ENCODE peak calls at places on chromosomes 1 and 21, in four cellular contexts. One of them, this sample, is unnamed.

GRCh38 chr1:145695781-145696629 is 11.2 kb downstream of the PDZK1 start:
- DNase-seq in neural progenitor cell: no peak
- DNase-seq in PC-3: no peak
- DNase-seq in GM23248: no peak
- DNase-seq in this sample: no peak

GRCh38 chr1:113101588-113101987 is 28.6 kb downstream of the LRIG2 start:
- DNase-seq in PC-3: peak; percentile 41
- DNase-seq in neural progenitor cell: no peak
- DNase-seq in GM23248: peak; percentile 69
- DNase-seq in this sample: no peak

GRCh38 chr1:218664385-218665170 is 319.4 kb downstream of the TGFB2 start:
- DNase-seq in PC-3: peak; percentile 94
- DNase-seq in neural progenitor cell: no peak
- DNase-seq in GM23248: peak; percentile 47
- DNase-seq in this sample: no peak

GRCh38 chr1:213582976-213583567 is 404.7 kb upstream of the PROX1 start:
- DNase-seq in PC-3: no peak
- DNase-seq in GM23248: no peak
- DNase-seq in neural progenitor cell: no peak
- DNase-seq in this sample: no peak

GRCh38 chr1:223631367-223631977 is 34.0 kb downstream of the CAPN8 start:
- DNase-seq in PC-3: peak; percentile 79
- DNase-seq in neural progenitor cell: no peak
- DNase-seq in GM23248: peak; percentile 13
- DNase-seq in this sample: no peak

GRCh38 chr1:226309398-226310122 is 596 bp upstream of the LIN9 start:
- DNase-seq in GM23248: peak; percentile 60
- DNase-seq in neural progenitor cell: peak; percentile 57
- DNase-seq in PC-3: peak; percentile 45
- DNase-seq in this sample: peak; percentile 40

GRCh38 chr1:156602557-156602993 is 1.3 kb upstream of the GPATCH4 start:
- DNase-seq in PC-3: peak; percentile 33
- DNase-seq in GM23248: peak; percentile 60
- DNase-seq in neural progenitor cell: peak; percentile 43
- DNase-seq in this sample: peak; percentile 77

GRCh38 chr1:9410737-9411297 is 118.1 kb downstream of the SPSB1 start:
- DNase-seq in GM23248: peak; percentile 38
- DNase-seq in neural progenitor cell: peak; percentile 29
- DNase-seq in PC-3: no peak
- DNase-seq in this sample: peak; percentile 25

GRCh38 chr1:44170281-44170823 is 28.9 kb upstream of the KLF18 start:
- DNase-seq in GM23248: peak; percentile 66
- DNase-seq in neural progenitor cell: no peak
- DNase-seq in PC-3: peak; percentile 14
- DNase-seq in this sample: peak; percentile 35

GRCh38 chr1:199954701-199955100 is 72.8 kb upstream of the NR5A2 start:
- DNase-seq in PC-3: peak; percentile 67
- DNase-seq in GM23248: peak; percentile 14
- DNase-seq in neural progenitor cell: peak; percentile 70
- DNase-seq in this sample: peak; percentile 85

GRCh38 chr1:11712285-11712684 is 20.8 kb downstream of the DRAXIN start:
- DNase-seq in GM23248: no peak
- DNase-seq in neural progenitor cell: no peak
- DNase-seq in PC-3: no peak
- DNase-seq in this sample: no peak

GRCh38 chr21:43590220-43590619 is 69.1 kb downstream of the HSF2BP start:
- DNase-seq in neural progenitor cell: no peak
- DNase-seq in GM23248: peak; percentile 57
- DNase-seq in PC-3: no peak
- DNase-seq in this sample: no peak

GRCh38 chr1:77605246-77606026 is 77.0 kb downstream of the ZZZ3 start:
- DNase-seq in PC-3: no peak
- DNase-seq in neural progenitor cell: no peak
- DNase-seq in GM23248: peak; percentile 31
- DNase-seq in this sample: no peak

GRCh38 chr1:14705824-14706223 is 107.3 kb downstream of the KAZN start:
- DNase-seq in GM23248: no peak
- DNase-seq in PC-3: no peak
- DNase-seq in neural progenitor cell: no peak
- DNase-seq in this sample: peak; percentile 24

GRCh38 chr1:162284206-162284955 is 92.3 kb downstream of the SPATA46 start:
- DNase-seq in PC-3: no peak
- DNase-seq in neural progenitor cell: no peak
- DNase-seq in GM23248: no peak
- DNase-seq in this sample: no peak

GRCh38 chr1:56508523-56508983 is 70.8 kb downstream of the PLPP3 start:
- DNase-seq in GM23248: peak; percentile 16
- DNase-seq in PC-3: peak; percentile 38
- DNase-seq in neural progenitor cell: no peak
- DNase-seq in this sample: no peak

GRCh38 chr1:183022202-183023145 is 746 bp upstream of the LAMC1 start:
- DNase-seq in PC-3: peak; percentile 93
- DNase-seq in GM23248: peak; percentile 97
- DNase-seq in neural progenitor cell: peak; percentile 92
- DNase-seq in this sample: peak; percentile 58

GRCh38 chr1:14871569-14871968 is 273.1 kb downstream of the KAZN start:
- DNase-seq in PC-3: peak; percentile 8
- DNase-seq in GM23248: no peak
- DNase-seq in neural progenitor cell: no peak
- DNase-seq in this sample: no peak

GRCh38 chr1:15764269-15764764 is 5.7 kb downstream of the FBLIM1 start:
- DNase-seq in neural progenitor cell: no peak
- DNase-seq in PC-3: no peak
- DNase-seq in GM23248: no peak
- DNase-seq in this sample: no peak

GRCh38 chr21:37000381-37000780 is 6.1 kb upstream of the RIPPLY3 start:
- DNase-seq in PC-3: peak; percentile 49
- DNase-seq in GM23248: no peak
- DNase-seq in neural progenitor cell: no peak
- DNase-seq in this sample: no peak

GRCh38 chr1:247517795-247518612 is 18.2 kb downstream of the OR2C3 start:
- DNase-seq in neural progenitor cell: no peak
- DNase-seq in GM23248: no peak
- DNase-seq in PC-3: no peak
- DNase-seq in this sample: peak; percentile 31

GRCh38 chr21:43597845-43598244 is 61.4 kb downstream of the HSF2BP start:
- DNase-seq in PC-3: peak; percentile 49
- DNase-seq in GM23248: no peak
- DNase-seq in neural progenitor cell: no peak
- DNase-seq in this sample: no peak

GRCh38 chr1:42765832-42766722 is 751 bp downstream of the P3H1 start:
- DNase-seq in PC-3: peak; percentile 70
- DNase-seq in GM23248: peak; percentile 86
- DNase-seq in neural progenitor cell: peak; percentile 82
- DNase-seq in this sample: peak; percentile 81

GRCh38 chr1:92476071-92476607 is 10.6 kb downstream of the GFI1 start:
- DNase-seq in GM23248: no peak
- DNase-seq in neural progenitor cell: no peak
- DNase-seq in PC-3: no peak
- DNase-seq in this sample: peak; percentile 37

GRCh38 chr1:9010781-9011323 is 15.4 kb downstream of the SLC2A7 start:
- DNase-seq in PC-3: no peak
- DNase-seq in neural progenitor cell: no peak
- DNase-seq in GM23248: no peak
- DNase-seq in this sample: no peak

GRCh38 chr1:111648826-111649225 is 29.2 kb downstream of the RAP1A start:
- DNase-seq in GM23248: no peak
- DNase-seq in PC-3: no peak
- DNase-seq in neural progenitor cell: no peak
- DNase-seq in this sample: no peak

GRCh38 chr1:194717941-194718340 is 1531.5 kb upstream of the B3GALT2 start:
- DNase-seq in GM23248: no peak
- DNase-seq in PC-3: no peak
- DNase-seq in neural progenitor cell: no peak
- DNase-seq in this sample: no peak

GRCh38 chr1:246947255-246947654 is 15.5 kb upstream of the AHCTF1 start:
- DNase-seq in neural progenitor cell: no peak
- DNase-seq in GM23248: peak; percentile 80
- DNase-seq in PC-3: peak; percentile 20
- DNase-seq in this sample: no peak

GRCh38 chr1:12001249-12001917 is 17.9 kb upstream of the MIIP start:
- DNase-seq in GM23248: peak; percentile 68
- DNase-seq in PC-3: peak; percentile 30
- DNase-seq in neural progenitor cell: peak; percentile 78
- DNase-seq in this sample: peak; percentile 89

GRCh38 chr1:200388791-200389190 is 21.0 kb downstream of the ZNF281 start:
- DNase-seq in PC-3: no peak
- DNase-seq in GM23248: no peak
- DNase-seq in neural progenitor cell: no peak
- DNase-seq in this sample: peak; percentile 30

GRCh38 chr1:16967095-16967567 is 13.3 kb downstream of the MFAP2 start:
- DNase-seq in neural progenitor cell: no peak
- DNase-seq in PC-3: no peak
- DNase-seq in GM23248: no peak
- DNase-seq in this sample: no peak

GRCh38 chr1:109996476-109996875 is 11.9 kb downstream of the AHCYL1 start:
- DNase-seq in PC-3: peak; percentile 29
- DNase-seq in GM23248: peak; percentile 48
- DNase-seq in neural progenitor cell: no peak
- DNase-seq in this sample: no peak

GRCh38 chr1:17653728-17654351 is 101.3 kb upstream of the ACTL8 start:
- DNase-seq in PC-3: peak; percentile 58
- DNase-seq in neural progenitor cell: peak; percentile 79
- DNase-seq in GM23248: peak; percentile 74
- DNase-seq in this sample: peak; percentile 80

GRCh38 chr21:32257952-32258785 is 20.7 kb downstream of the MIS18A start:
- DNase-seq in GM23248: peak; percentile 93
- DNase-seq in neural progenitor cell: peak; percentile 88
- DNase-seq in PC-3: peak; percentile 89
- DNase-seq in this sample: peak; percentile 88

GRCh38 chr1:15352122-15352957 is 57.3 kb upstream of the EFHD2 start:
- DNase-seq in GM23248: peak; percentile 91
- DNase-seq in PC-3: peak; percentile 98
- DNase-seq in neural progenitor cell: no peak
- DNase-seq in this sample: no peak

GRCh38 chr1:108208724-108209404 is 8.7 kb upstream of the SLC25A24 start:
- DNase-seq in GM23248: no peak
- DNase-seq in neural progenitor cell: peak; percentile 12
- DNase-seq in PC-3: no peak
- DNase-seq in this sample: peak; percentile 35

GRCh38 chr1:201468844-201469644 is at the start of gene PHLDA3:
- DNase-seq in GM23248: peak; percentile 93
- DNase-seq in PC-3: peak; percentile 97
- DNase-seq in neural progenitor cell: peak; percentile 88
- DNase-seq in this sample: peak; percentile 89

GRCh38 chr1:69814926-69815325 is 247.2 kb downstream of the LRRC7 start:
- DNase-seq in neural progenitor cell: no peak
- DNase-seq in PC-3: no peak
- DNase-seq in GM23248: peak; percentile 37
- DNase-seq in this sample: no peak

DNA sequence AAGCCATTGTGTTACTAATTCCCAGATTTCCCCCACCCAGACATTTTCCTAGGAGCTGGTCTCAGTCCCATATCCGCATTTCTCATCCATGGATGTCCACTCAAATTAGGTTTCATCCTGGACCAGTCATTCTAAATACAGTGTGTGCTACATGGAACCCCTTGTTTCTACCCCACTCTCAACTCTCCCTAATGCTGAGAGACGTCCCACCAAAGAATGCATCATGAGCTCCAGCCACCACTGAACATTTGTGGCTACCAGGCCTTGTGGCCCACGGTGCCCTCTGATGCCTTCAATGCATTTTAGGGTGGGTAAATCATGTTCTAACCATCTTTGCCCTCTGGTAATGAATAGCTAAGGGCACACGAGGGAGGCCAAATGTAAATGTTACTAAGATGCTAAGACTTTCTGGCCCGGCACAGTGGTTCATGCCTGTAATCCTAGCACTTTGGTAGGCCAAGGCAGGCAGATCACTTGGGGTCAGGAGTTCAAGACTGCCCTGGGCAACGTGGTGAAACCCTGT is 13.3 kb upstream of the RAB42 start:
- DNase-seq in PC-3: no peak
- DNase-seq in GM23248: no peak
- DNase-seq in neural progenitor cell: no peak
- DNase-seq in this sample: no peak
- H3F3A ChIP-seq in PC-3: peaks cover 27% of the 10 kb centered on the region
- H3F3A ChIP-seq in GM23248: peaks cover 55% of the 10 kb centered on the region
- H3F3A ChIP-seq in neural progenitor cell: peaks cover 55% of the 10 kb centered on the region
- H3F3A ChIP-seq in this sample: peaks cover 61% of the 10 kb centered on the region

GRCh38 chr21:38766987-38767722 is 38.6 kb upstream of the ETS2 start:
- DNase-seq in GM23248: no peak
- DNase-seq in neural progenitor cell: no peak
- DNase-seq in PC-3: no peak
- DNase-seq in this sample: no peak
- H3K27ac ChIP-seq in GM23248: no peak overlapping the region
- H3K27ac ChIP-seq in neural progenitor cell: no peak overlapping the region
- H3K27ac ChIP-seq in PC-3: no peak overlapping the region
- H3K27ac ChIP-seq in this sample: no peak overlapping the region

GRCh38 chr1:154329152-154329521 is 3.8 kb downstream of the ATP8B2 start:
- DNase-seq in PC-3: no peak
- DNase-seq in neural progenitor cell: peak; percentile 90
- DNase-seq in GM23248: peak; percentile 43
- DNase-seq in this sample: peak; percentile 93
- H3K4me3 ChIP-seq in PC-3: peak overlapping the region; percentile 59
- H3K4me3 ChIP-seq in neural progenitor cell: peak overlapping the region; percentile 54
- H3K4me3 ChIP-seq in GM23248: peak overlapping the region; percentile 63
- H3K4me3 ChIP-seq in this sample: peak overlapping the region; percentile 71

DNA sequence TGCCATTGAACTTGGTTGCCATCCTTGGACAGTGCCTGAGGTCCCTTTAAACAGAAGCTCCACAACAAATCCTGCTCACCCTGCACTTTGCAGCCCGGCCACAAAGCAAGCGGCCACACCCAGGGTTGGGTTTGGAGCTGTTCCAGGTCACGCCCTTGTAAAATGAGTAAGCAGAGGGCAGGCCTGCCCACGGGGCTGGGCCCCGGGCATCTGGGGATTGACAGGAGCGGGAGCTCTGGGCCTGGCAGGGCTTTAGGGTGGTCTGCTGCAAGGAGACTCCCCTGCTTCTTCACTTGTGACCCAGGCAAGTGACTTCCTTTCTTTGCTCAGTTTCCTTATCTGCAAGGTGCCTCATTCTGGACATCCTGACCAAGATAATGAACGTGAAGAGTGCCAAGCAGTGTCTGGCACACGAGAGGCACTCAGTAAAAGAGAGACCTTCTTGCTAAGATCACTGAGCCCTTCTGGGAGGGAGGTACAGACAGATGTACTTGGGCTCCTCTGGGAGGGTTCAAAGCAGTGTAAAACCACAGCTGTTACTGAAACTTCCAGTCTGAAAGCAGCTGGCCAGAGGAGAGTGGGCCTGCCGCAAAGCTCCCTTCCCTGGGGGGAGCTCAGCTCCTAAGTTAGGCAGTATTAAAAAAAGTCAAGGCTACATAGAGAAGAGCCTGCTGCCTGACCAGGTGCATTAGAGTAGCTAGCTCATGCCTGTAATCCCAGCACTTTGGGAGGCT is 2.6 kb downstream of the E2F2 start:
- DNase-seq in neural progenitor cell: no peak
- DNase-seq in GM23248: peak; percentile 89
- DNase-seq in PC-3: peak; percentile 97
- DNase-seq in this sample: no peak
- H3F3A ChIP-seq in neural progenitor cell: peaks cover 46% of the 10 kb centered on the region
- H3F3A ChIP-seq in GM23248: peaks cover 19% of the 10 kb centered on the region
- H3F3A ChIP-seq in PC-3: no peaks in the 10 kb centered on the region
- H3F3A ChIP-seq in this sample: peaks cover 12% of the 10 kb centered on the region